ENCODE peak calls at places on chromosome 14, in ten cellular contexts. One of them, this sample, is unnamed.
A peak's percentile ranks its signal among the peaks of the same experiment; 100 is the strongest.

GRCh38 chr14:61222388-61222787 is 58.8 kb downstream of the TMEM30B start:
- DNase-seq in CMK: no peak
- DNase-seq in GM13976: no peak
- DNase-seq in stimulated activated CD8-positive, alpha-beta memory T cell treated with anti-CD3 and anti-CD28 coated beads, Interleukin-7, amount 100 ng/mL, for 1 hour: no peak
- DNase-seq in activated B cell treated with CpG ODN at 0.5 μM for 24 hours: no peak
- DNase-seq in mesendoderm: no peak
- DNase-seq in hepatocyte: no peak
- DNase-seq in colonic mucosa: no peak
- DNase-seq in M059J: no peak
- DNase-seq in uterus: no peak
- DNase-seq in this sample: no peak

GRCh38 chr14:98548071-98548686 is 723.8 kb downstream of the BCL11B start:
- DNase-seq in CMK: no peak
- DNase-seq in GM13976: no peak
- DNase-seq in stimulated activated CD8-positive, alpha-beta memory T cell treated with anti-CD3 and anti-CD28 coated beads, Interleukin-7, amount 100 ng/mL, for 1 hour: no peak
- DNase-seq in activated B cell treated with CpG ODN at 0.5 μM for 24 hours: no peak
- DNase-seq in mesendoderm: peak; percentile 11
- DNase-seq in hepatocyte: no peak
- DNase-seq in colonic mucosa: no peak
- DNase-seq in M059J: no peak
- DNase-seq in uterus: no peak
- DNase-seq in this sample: no peak

GRCh38 chr14:58572092-58572853 is 65.5 kb upstream of the DACT1 start:
- DNase-seq in CMK: no peak
- DNase-seq in GM13976: no peak
- DNase-seq in stimulated activated CD8-positive, alpha-beta memory T cell treated with anti-CD3 and anti-CD28 coated beads, Interleukin-7, amount 100 ng/mL, for 1 hour: no peak
- DNase-seq in activated B cell treated with CpG ODN at 0.5 μM for 24 hours: no peak
- DNase-seq in mesendoderm: peak; percentile 24
- DNase-seq in hepatocyte: peak; percentile 61
- DNase-seq in colonic mucosa: no peak
- DNase-seq in M059J: peak; percentile 38
- DNase-seq in uterus: no peak
- DNase-seq in this sample: peak; percentile 53

GRCh38 chr14:83867871-83868270 is 1662.1 kb upstream of the FLRT2 start:
- DNase-seq in CMK: no peak
- DNase-seq in GM13976: no peak
- DNase-seq in stimulated activated CD8-positive, alpha-beta memory T cell treated with anti-CD3 and anti-CD28 coated beads, Interleukin-7, amount 100 ng/mL, for 1 hour: no peak
- DNase-seq in activated B cell treated with CpG ODN at 0.5 μM for 24 hours: no peak
- DNase-seq in mesendoderm: no peak
- DNase-seq in hepatocyte: peak; percentile 4
- DNase-seq in colonic mucosa: no peak
- DNase-seq in M059J: no peak
- DNase-seq in uterus: no peak
- DNase-seq in this sample: no peak

GRCh38 chr14:51880810-51881580 is 20.6 kb downstream of the GNG2 start:
- DNase-seq in CMK: no peak
- DNase-seq in GM13976: no peak
- DNase-seq in stimulated activated CD8-positive, alpha-beta memory T cell treated with anti-CD3 and anti-CD28 coated beads, Interleukin-7, amount 100 ng/mL, for 1 hour: no peak
- DNase-seq in activated B cell treated with CpG ODN at 0.5 μM for 24 hours: no peak
- DNase-seq in mesendoderm: no peak
- DNase-seq in hepatocyte: no peak
- DNase-seq in colonic mucosa: no peak
- DNase-seq in M059J: peak; percentile 56
- DNase-seq in uterus: no peak
- DNase-seq in this sample: no peak

GRCh38 chr14:77139540-77140342 is 1.9 kb downstream of the ZDHHC22 start:
- DNase-seq in CMK: peak; percentile 20
- DNase-seq in GM13976: peak; percentile 79
- DNase-seq in stimulated activated CD8-positive, alpha-beta memory T cell treated with anti-CD3 and anti-CD28 coated beads, Interleukin-7, amount 100 ng/mL, for 1 hour: no peak
- DNase-seq in activated B cell treated with CpG ODN at 0.5 μM for 24 hours: peak; percentile 56
- DNase-seq in mesendoderm: peak; percentile 90
- DNase-seq in hepatocyte: peak; percentile 64
- DNase-seq in colonic mucosa: peak; percentile 38
- DNase-seq in M059J: peak; percentile 22
- DNase-seq in uterus: no peak
- DNase-seq in this sample: peak; percentile 60

GRCh38 chr14:105525861-105526780 is at the start of gene TMEM121:
- DNase-seq in CMK: no peak
- DNase-seq in GM13976: no peak
- DNase-seq in stimulated activated CD8-positive, alpha-beta memory T cell treated with anti-CD3 and anti-CD28 coated beads, Interleukin-7, amount 100 ng/mL, for 1 hour: no peak
- DNase-seq in activated B cell treated with CpG ODN at 0.5 μM for 24 hours: no peak
- DNase-seq in mesendoderm: peak; percentile 32
- DNase-seq in hepatocyte: peak; percentile 34
- DNase-seq in colonic mucosa: no peak
- DNase-seq in M059J: peak; percentile 46
- DNase-seq in uterus: peak; percentile 39
- DNase-seq in this sample: peak; percentile 14

GRCh38 chr14:98477935-98478334 is 794.1 kb downstream of the BCL11B start:
- DNase-seq in CMK: no peak
- DNase-seq in GM13976: no peak
- DNase-seq in stimulated activated CD8-positive, alpha-beta memory T cell treated with anti-CD3 and anti-CD28 coated beads, Interleukin-7, amount 100 ng/mL, for 1 hour: no peak
- DNase-seq in activated B cell treated with CpG ODN at 0.5 μM for 24 hours: no peak
- DNase-seq in mesendoderm: no peak
- DNase-seq in hepatocyte: no peak
- DNase-seq in colonic mucosa: no peak
- DNase-seq in M059J: no peak
- DNase-seq in uterus: no peak
- DNase-seq in this sample: no peak